ENCODE peak calls at places on chromosomes 3 and 15, in nine cellular contexts. One of them, this sample, is unnamed.

GRCh38 chr15:78311292-78311691 is 11.9 kb upstream of the SKIC8 start:
- DNase-seq in tibial nerve: no peak
- DNase-seq in erythroblast: no peak
- DNase-seq in IMR-90: no peak
- DNase-seq in heart left ventricle: no peak
- DNase-seq in body of pancreas: no peak
- DNase-seq in right lobe of liver: no peak
- DNase-seq in breast epithelium: no peak
- DNase-seq in sigmoid colon: peak; percentile 8
- DNase-seq in this sample: no peak

GRCh38 chr15:40133544-40133943 is 24.9 kb upstream of the BMF start:
- DNase-seq in sigmoid colon: no peak
- DNase-seq in right lobe of liver: no peak
- DNase-seq in IMR-90: no peak
- DNase-seq in breast epithelium: no peak
- DNase-seq in heart left ventricle: no peak
- DNase-seq in body of pancreas: no peak
- DNase-seq in tibial nerve: no peak
- DNase-seq in erythroblast: no peak
- DNase-seq in this sample: no peak

GRCh38 chr3:184323696-184324095 is 9.3 kb downstream of the EIF4G1 start:
- DNase-seq in right lobe of liver: no peak
- DNase-seq in tibial nerve: no peak
- DNase-seq in sigmoid colon: no peak
- DNase-seq in heart left ventricle: no peak
- DNase-seq in body of pancreas: no peak
- DNase-seq in breast epithelium: no peak
- DNase-seq in IMR-90: no peak
- DNase-seq in erythroblast: no peak
- DNase-seq in this sample: no peak

GRCh38 chr15:80776420-80777045 is 2.6 kb upstream of the CEMIP start:
- DNase-seq in sigmoid colon: peak; percentile 82
- DNase-seq in IMR-90: peak; percentile 87
- DNase-seq in right lobe of liver: peak; percentile 77
- DNase-seq in body of pancreas: peak; percentile 80
- DNase-seq in tibial nerve: peak; percentile 83
- DNase-seq in breast epithelium: peak; percentile 77
- DNase-seq in erythroblast: peak; percentile 67
- DNase-seq in heart left ventricle: peak; percentile 77
- DNase-seq in this sample: peak; percentile 45

GRCh38 chr3:141421639-141422319 is 53.5 kb downstream of the ZBTB38 start:
- DNase-seq in breast epithelium: no peak
- DNase-seq in erythroblast: no peak
- DNase-seq in sigmoid colon: no peak
- DNase-seq in IMR-90: peak; percentile 97
- DNase-seq in right lobe of liver: no peak
- DNase-seq in tibial nerve: no peak
- DNase-seq in heart left ventricle: no peak
- DNase-seq in body of pancreas: no peak
- DNase-seq in this sample: no peak

GRCh38 chr3:72137865-72138861 is 353.2 kb upstream of the PROK2 start:
- DNase-seq in right lobe of liver: peak; percentile 70
- DNase-seq in tibial nerve: no peak
- DNase-seq in IMR-90: no peak
- DNase-seq in breast epithelium: no peak
- DNase-seq in body of pancreas: no peak
- DNase-seq in sigmoid colon: no peak
- DNase-seq in erythroblast: no peak
- DNase-seq in heart left ventricle: peak; percentile 30
- DNase-seq in this sample: no peak

GRCh38 chr3:11185564-11186317 is 31.4 kb downstream of the HRH1 start:
- DNase-seq in body of pancreas: peak; percentile 61
- DNase-seq in sigmoid colon: peak; percentile 92
- DNase-seq in right lobe of liver: peak; percentile 50
- DNase-seq in erythroblast: no peak
- DNase-seq in breast epithelium: peak; percentile 91
- DNase-seq in IMR-90: peak; percentile 96
- DNase-seq in heart left ventricle: peak; percentile 74
- DNase-seq in tibial nerve: peak; percentile 71
- DNase-seq in this sample: peak; percentile 79

GRCh38 chr3:126721246-126721645 is 17.2 kb downstream of the CHCHD6 start:
- DNase-seq in breast epithelium: no peak
- DNase-seq in heart left ventricle: no peak
- DNase-seq in right lobe of liver: no peak
- DNase-seq in tibial nerve: no peak
- DNase-seq in IMR-90: no peak
- DNase-seq in body of pancreas: no peak
- DNase-seq in erythroblast: no peak
- DNase-seq in sigmoid colon: no peak
- DNase-seq in this sample: no peak

GRCh38 chr3:78066287-78066686 is 1026.4 kb downstream of the ROBO2 start:
- DNase-seq in tibial nerve: no peak
- DNase-seq in body of pancreas: no peak
- DNase-seq in erythroblast: no peak
- DNase-seq in breast epithelium: no peak
- DNase-seq in IMR-90: no peak
- DNase-seq in right lobe of liver: no peak
- DNase-seq in heart left ventricle: no peak
- DNase-seq in sigmoid colon: no peak
- DNase-seq in this sample: no peak

GRCh38 chr15:75648156-75649000 is 666 bp downstream of the SNX33 start:
- DNase-seq in IMR-90: no peak
- DNase-seq in body of pancreas: peak; percentile 54
- DNase-seq in breast epithelium: no peak
- DNase-seq in heart left ventricle: peak; percentile 60
- DNase-seq in tibial nerve: no peak
- DNase-seq in right lobe of liver: no peak
- DNase-seq in sigmoid colon: peak; percentile 82
- DNase-seq in erythroblast: no peak
- DNase-seq in this sample: no peak

DNA sequence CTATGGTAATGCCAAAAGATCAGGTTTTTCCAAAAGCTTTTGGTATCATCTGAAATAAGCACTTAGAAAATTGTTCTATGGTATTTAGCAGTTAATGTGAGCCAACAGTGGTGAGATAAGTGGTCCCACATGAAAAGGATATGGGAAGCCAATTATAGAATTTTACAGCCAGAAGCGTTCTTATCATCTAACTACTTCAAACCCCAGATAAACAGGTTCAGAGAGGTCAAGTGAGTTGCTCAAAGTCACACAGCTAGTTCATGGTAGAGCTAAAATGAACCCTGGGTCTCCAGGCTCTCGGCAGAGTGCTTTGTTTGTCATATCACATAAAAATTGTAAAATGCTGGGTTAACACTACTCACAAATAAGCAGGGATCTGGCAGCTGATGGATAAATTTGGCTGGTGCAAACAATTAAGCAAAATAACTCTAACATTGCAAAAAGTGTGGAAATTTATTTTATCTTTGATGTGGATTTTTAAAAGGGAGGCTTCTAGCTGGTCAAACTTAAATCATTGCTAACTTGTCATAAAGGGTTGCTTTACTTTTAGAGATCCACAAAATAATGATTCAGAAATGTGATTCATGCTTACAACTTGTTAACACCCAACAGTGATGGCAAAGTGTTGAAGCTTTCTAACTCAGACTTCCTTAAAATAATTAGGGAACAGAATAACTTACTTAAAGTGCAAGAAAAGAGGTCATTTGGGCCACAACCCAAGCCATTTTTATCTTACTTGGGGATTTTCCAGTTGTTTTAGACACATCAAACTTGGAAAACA is 202.8 kb upstream of the TBC1D5 start:
- DNase-seq in body of pancreas: no peak
- DNase-seq in tibial nerve: no peak
- DNase-seq in heart left ventricle: no peak
- DNase-seq in breast epithelium: no peak
- DNase-seq in right lobe of liver: no peak
- DNase-seq in sigmoid colon: no peak
- DNase-seq in IMR-90: no peak
- DNase-seq in erythroblast: no peak
- DNase-seq in this sample: no peak
- TF ChIP-seq POLR2A in body of pancreas: no peak
- TF ChIP-seq POLR2A in tibial nerve: no peak
- TF ChIP-seq POLR2A in heart left ventricle: no peak
- TF ChIP-seq POLR2A in breast epithelium: no peak
- TF ChIP-seq POLR2A in right lobe of liver: no peak
- TF ChIP-seq POLR2A in sigmoid colon: no peak
- TF ChIP-seq POLR2A in IMR-90: no peak
- TF ChIP-seq POLR2A in erythroblast: no peak
- TF ChIP-seq POLR2A in this sample: no peak

GRCh38 chr15:101536875-101537405 is 47.4 kb upstream of the PCSK6 start:
- DNase-seq in tibial nerve: no peak
- DNase-seq in IMR-90: no peak
- DNase-seq in erythroblast: no peak
- DNase-seq in heart left ventricle: no peak
- DNase-seq in body of pancreas: no peak
- DNase-seq in breast epithelium: no peak
- DNase-seq in sigmoid colon: peak; percentile 48
- DNase-seq in right lobe of liver: no peak
- DNase-seq in this sample: no peak

GRCh38 chr15:101539492-101539891 is 50.0 kb upstream of the PCSK6 start:
- DNase-seq in sigmoid colon: peak; percentile 51
- DNase-seq in breast epithelium: no peak
- DNase-seq in heart left ventricle: no peak
- DNase-seq in IMR-90: no peak
- DNase-seq in tibial nerve: no peak
- DNase-seq in right lobe of liver: peak; percentile 52
- DNase-seq in body of pancreas: no peak
- DNase-seq in erythroblast: no peak
- DNase-seq in this sample: no peak

GRCh38 chr15:101537681-101538080 is 48.2 kb upstream of the PCSK6 start:
- DNase-seq in body of pancreas: no peak
- DNase-seq in breast epithelium: no peak
- DNase-seq in IMR-90: no peak
- DNase-seq in tibial nerve: no peak
- DNase-seq in erythroblast: no peak
- DNase-seq in sigmoid colon: no peak
- DNase-seq in heart left ventricle: no peak
- DNase-seq in right lobe of liver: no peak
- DNase-seq in this sample: no peak

GRCh38 chr15:101538996-101539395 is 49.5 kb upstream of the PCSK6 start:
- DNase-seq in breast epithelium: no peak
- DNase-seq in right lobe of liver: no peak
- DNase-seq in heart left ventricle: no peak
- DNase-seq in body of pancreas: no peak
- DNase-seq in erythroblast: no peak
- DNase-seq in IMR-90: no peak
- DNase-seq in tibial nerve: no peak
- DNase-seq in sigmoid colon: peak; percentile 56
- DNase-seq in this sample: no peak

DNA sequence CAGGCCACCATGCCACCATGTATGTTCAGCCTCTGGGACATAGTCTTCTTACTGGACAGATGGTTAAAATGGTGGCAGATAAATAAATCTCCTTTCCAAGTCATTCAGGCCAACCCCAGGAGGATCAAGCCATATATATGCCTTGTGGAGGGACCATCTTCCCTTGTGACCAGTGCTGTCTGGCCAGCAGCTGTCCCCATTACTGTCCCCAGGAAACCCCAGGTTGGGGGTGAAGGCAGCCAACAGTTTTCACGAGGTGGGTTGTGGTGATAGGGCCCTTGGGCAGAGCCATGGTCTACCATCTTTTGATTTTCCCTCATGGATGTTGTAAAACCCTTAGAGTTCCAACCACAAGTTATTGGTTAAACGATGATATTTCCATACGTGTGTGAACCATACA is 48.7 kb upstream of the PCSK6 start:
- DNase-seq in IMR-90: no peak
- DNase-seq in heart left ventricle: no peak
- DNase-seq in erythroblast: no peak
- DNase-seq in breast epithelium: no peak
- DNase-seq in body of pancreas: no peak
- DNase-seq in right lobe of liver: no peak
- DNase-seq in sigmoid colon: peak; percentile 6
- DNase-seq in tibial nerve: no peak
- DNase-seq in this sample: no peak
- TF ChIP-seq POLR2A in IMR-90: no peak
- TF ChIP-seq POLR2A in heart left ventricle: no peak
- TF ChIP-seq POLR2A in erythroblast: no peak
- TF ChIP-seq POLR2A in breast epithelium: no peak
- TF ChIP-seq POLR2A in body of pancreas: no peak
- TF ChIP-seq POLR2A in right lobe of liver: no peak
- TF ChIP-seq POLR2A in sigmoid colon: no peak
- TF ChIP-seq POLR2A in tibial nerve: no peak
- TF ChIP-seq POLR2A in this sample: no peak

DNA sequence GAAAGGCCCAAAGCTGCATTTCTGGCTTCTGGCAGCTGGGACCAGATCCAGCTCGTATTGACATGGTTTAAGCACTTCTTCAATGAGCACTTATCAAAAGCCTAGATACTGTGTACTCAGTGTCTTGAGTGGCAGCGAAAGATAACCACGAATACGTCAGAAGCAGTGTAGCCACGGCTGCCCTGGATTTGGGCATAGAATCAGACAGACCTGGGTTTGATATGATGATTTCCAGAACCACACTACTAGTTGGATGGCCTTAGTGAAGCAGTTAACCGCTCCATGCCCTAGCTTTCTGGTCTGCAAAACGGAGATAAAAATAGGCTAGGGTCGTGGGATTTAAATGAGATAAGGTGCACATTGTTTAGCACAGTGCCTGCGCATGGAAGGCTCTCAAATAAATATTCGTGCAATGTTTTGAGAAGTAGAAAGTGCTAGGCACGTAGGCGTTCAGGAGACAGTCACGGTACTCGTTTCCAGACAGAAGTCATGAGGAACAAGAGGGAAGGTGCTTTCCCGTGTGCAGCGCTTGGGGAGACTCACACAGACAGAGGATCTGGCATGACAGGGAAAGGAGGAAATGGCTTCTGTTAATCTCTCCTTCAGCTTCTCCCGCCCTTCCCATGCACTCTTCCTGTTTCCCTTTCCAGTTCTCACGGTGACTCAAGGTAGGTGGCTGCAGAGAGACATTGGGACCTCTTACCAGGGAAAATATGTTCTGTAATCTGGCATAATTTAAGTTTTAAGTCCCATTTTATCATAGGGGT is 70.3 kb downstream of the CCNL1 start:
- DNase-seq in sigmoid colon: peak; percentile 77
- DNase-seq in erythroblast: no peak
- DNase-seq in right lobe of liver: peak; percentile 54
- DNase-seq in body of pancreas: peak; percentile 53
- DNase-seq in tibial nerve: peak; percentile 36
- DNase-seq in heart left ventricle: peak; percentile 66
- DNase-seq in IMR-90: peak; percentile 71
- DNase-seq in breast epithelium: no peak
- DNase-seq in this sample: no peak
- TF ChIP-seq POLR2A in sigmoid colon: no peak
- TF ChIP-seq POLR2A in erythroblast: no peak
- TF ChIP-seq POLR2A in right lobe of liver: no peak
- TF ChIP-seq POLR2A in body of pancreas: no peak
- TF ChIP-seq POLR2A in tibial nerve: no peak
- TF ChIP-seq POLR2A in heart left ventricle: peak; percentile 56
- TF ChIP-seq POLR2A in IMR-90: no peak
- TF ChIP-seq POLR2A in breast epithelium: no peak
- TF ChIP-seq POLR2A in this sample: no peak

GRCh38 chr3:44999782-45000181 is 23.7 kb downstream of the EXOSC7 start:
- DNase-seq in sigmoid colon: no peak
- DNase-seq in heart left ventricle: no peak
- DNase-seq in breast epithelium: no peak
- DNase-seq in right lobe of liver: no peak
- DNase-seq in IMR-90: no peak
- DNase-seq in tibial nerve: no peak
- DNase-seq in body of pancreas: peak; percentile 23
- DNase-seq in erythroblast: no peak
- DNase-seq in this sample: no peak
- TF ChIP-seq POLR2A in sigmoid colon: no peak
- TF ChIP-seq POLR2A in heart left ventricle: no peak
- TF ChIP-seq POLR2A in breast epithelium: no peak
- TF ChIP-seq POLR2A in right lobe of liver: no peak
- TF ChIP-seq POLR2A in IMR-90: no peak
- TF ChIP-seq POLR2A in tibial nerve: no peak
- TF ChIP-seq POLR2A in body of pancreas: no peak
- TF ChIP-seq POLR2A in erythroblast: no peak
- TF ChIP-seq POLR2A in this sample: no peak